ENCODE peak calls at places on chromosomes 3 and 15, in four cellular contexts. R is mucosa of descending colon, A is GM10248, G is osteocyte. V is an unnamed sample.

GRCh38 chr15:45903283-45903682 is 268.5 kb downstream of the SQOR start:
- DNase-seq in R (no peak), A (no peak), G (no peak), V (no peak)

GRCh38 chr3:123154346-123154985 is 47.3 kb upstream of the SEC22A start:
- DNase-seq in R (no peak), A (no peak), G (peak), V (no peak)

GRCh38 chr15:87207945-87208580 is 1048.5 kb downstream of the NTRK3 start:
- DNase-seq in R (no peak), A (no peak), G (no peak), V (no peak)

GRCh38 chr15:54687628-54688027 is 509.1 kb downstream of the RSL24D1 start:
- DNase-seq in R (no peak), A (no peak), G (no peak), V (no peak)

GRCh38 chr15:66864086-66864830 is 162.2 kb downstream of the SMAD6 start:
- DNase-seq in R (no peak), A (peak), G (peak), V (peak)

GRCh38 chr15:40525855-40526254 is 39.0 kb downstream of the CCDC32 start:
- DNase-seq in R (no peak), A (no peak), G (no peak), V (no peak)

GRCh38 chr3:190519886-190520285 is 6.0 kb downstream of the IL1RAP start:
- DNase-seq in R (no peak), A (no peak), G (no peak), V (no peak)

GRCh38 chr15:101411085-101411484 is 78.4 kb downstream of the PCSK6 start:
- DNase-seq in R (no peak), A (no peak), G (peak), V (peak)

GRCh38 chr3:148735597-148735996 is 37.9 kb downstream of the AGTR1 start:
- DNase-seq in R (no peak), A (no peak), G (no peak), V (no peak)

GRCh38 chr3:140250945-140251344 is 316.0 kb downstream of the CLSTN2 start:
- DNase-seq in R (no peak), A (no peak), G (no peak), V (no peak)

GRCh38 chr15:65008989-65009388 is 19.3 kb upstream of the SPG21 start:
- DNase-seq in R (no peak), A (no peak), G (no peak), V (no peak)
- TF ChIP-seq CTCF in R (no peak), A (peak), G (peak), V (no peak)

GRCh38 chr3:94543161-94543560 is 480.3 kb downstream of the NSUN3 start:
- DNase-seq in R (no peak), A (no peak), G (no peak), V (no peak)

GRCh38 chr3:94544131-94544530 is 481.3 kb downstream of the NSUN3 start:
- DNase-seq in R (no peak), A (no peak), G (no peak), V (no peak)

GRCh38 chr3:94548581-94549316 is 485.9 kb downstream of the NSUN3 start:
- DNase-seq in R (no peak), A (no peak), G (no peak), V (no peak)
- TF ChIP-seq CTCF in R (no peak), A (no peak), G (no peak), V (no peak)

GRCh38 chr3:138426211-138426610 is 8.2 kb upstream of the ESYT3 start:
- DNase-seq in R (no peak), A (no peak), G (no peak), V (no peak)
- TF ChIP-seq CTCF in R (no peak), A (peak), G (peak), V (no peak)

DNA sequence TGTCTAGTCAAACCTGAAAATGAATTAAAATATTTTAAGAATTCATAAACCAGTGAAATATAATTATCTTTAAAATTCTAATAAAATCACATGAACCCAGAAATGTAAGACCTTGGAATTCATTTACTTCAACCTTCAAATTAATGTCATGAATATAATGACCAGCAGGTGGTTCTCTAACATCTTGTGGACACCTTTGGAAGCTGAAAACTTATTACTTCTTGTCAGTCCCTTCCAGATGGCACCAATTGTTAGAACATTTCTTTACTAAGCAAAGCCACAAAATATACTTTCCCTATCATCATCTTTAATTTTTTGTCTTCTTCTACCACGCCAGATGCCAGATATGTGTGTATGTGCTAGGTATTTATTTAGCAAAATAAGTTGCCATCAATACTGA is 240.0 kb downstream of the MBNL1 start:
- DNase-seq in R (no peak), A (no peak), G (no peak), V (no peak)
- TF ChIP-seq CTCF in R (no peak), A (peak), G (peak), V (no peak)

GRCh38 chr3:78736863-78737262 is 1030.9 kb downstream of the ROBO1 start:
- DNase-seq in R (no peak), A (no peak), G (no peak), V (no peak)

GRCh38 chr3:78745847-78746246 is 1022.0 kb downstream of the ROBO1 start:
- DNase-seq in R (no peak), A (no peak), G (no peak), V (no peak)

GRCh38 chr3:78742041-78742440 is 1025.8 kb downstream of the ROBO1 start:
- DNase-seq in R (no peak), A (no peak), G (no peak), V (no peak)

GRCh38 chr3:78737988-78738387 is 1029.8 kb downstream of the ROBO1 start:
- DNase-seq in R (no peak), A (no peak), G (no peak), V (no peak)

GRCh38 chr3:78741066-78741645 is 1026.6 kb downstream of the ROBO1 start:
- DNase-seq in R (no peak), A (no peak), G (no peak), V (no peak)
- TF ChIP-seq CTCF in R (no peak), A (no peak), G (peak), V (no peak)

DNA sequence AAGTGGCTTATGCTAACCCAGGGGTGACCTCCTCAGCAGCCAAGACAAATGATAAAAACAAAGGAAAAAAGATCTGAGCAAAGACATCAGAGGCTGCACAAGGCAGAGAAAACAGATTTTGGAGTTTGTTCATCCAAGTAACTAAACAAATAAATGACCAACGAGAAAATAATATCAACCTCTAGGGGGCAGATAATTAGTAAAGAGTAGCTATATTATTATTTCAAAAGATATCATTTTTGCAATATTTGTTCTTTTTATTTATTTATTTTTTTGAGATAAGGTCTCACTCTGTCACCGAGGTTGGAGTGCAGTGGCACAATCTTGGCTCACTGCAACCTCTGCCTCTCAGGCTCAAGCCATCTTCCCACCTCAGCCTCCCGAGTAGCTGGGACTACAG is 101.8 kb downstream of the PCCB start:
- DNase-seq in R (no peak), A (no peak), G (no peak), V (no peak)
- TF ChIP-seq CTCF in R (no peak), A (no peak), G (peak), V (no peak)

V was measured in coronary artery.